ENCODE peak calls at places on chromosomes 6 and 20, in five cellular contexts. One of them, this sample, is unnamed.

GRCh38 chr6:137240168-137240567 is 21.0 kb upstream of the IFNGR1 start:
- DNase-seq in fibroblast of lung: peak; percentile 68
- DNase-seq in lower leg skin: peak; percentile 79
- DNase-seq in A549: no peak
- DNase-seq in HFFc6: peak; percentile 83
- DNase-seq in this sample: no peak

GRCh38 chr6:104357928-104358327 is 501.8 kb downstream of the HACE1 start:
- DNase-seq in A549: no peak
- DNase-seq in lower leg skin: no peak
- DNase-seq in HFFc6: no peak
- DNase-seq in fibroblast of lung: no peak
- DNase-seq in this sample: no peak

GRCh38 chr6:56380476-56380875 is 133.1 kb upstream of the COL21A1 start:
- DNase-seq in fibroblast of lung: no peak
- DNase-seq in HFFc6: no peak
- DNase-seq in A549: no peak
- DNase-seq in lower leg skin: no peak
- DNase-seq in this sample: no peak

GRCh38 chr20:5261763-5262162 is 55.0 kb downstream of the PROKR2 start:
- DNase-seq in A549: no peak
- DNase-seq in HFFc6: no peak
- DNase-seq in fibroblast of lung: no peak
- DNase-seq in lower leg skin: no peak
- DNase-seq in this sample: no peak

GRCh38 chr6:54085526-54085925 is 25.7 kb upstream of the MLIP start:
- DNase-seq in lower leg skin: no peak
- DNase-seq in fibroblast of lung: peak; percentile 86
- DNase-seq in HFFc6: peak; percentile 35
- DNase-seq in A549: peak; percentile 10
- DNase-seq in this sample: no peak

GRCh38 chr6:1062786-1063545 is 248.9 kb upstream of the FOXQ1 start:
- DNase-seq in lower leg skin: no peak
- DNase-seq in HFFc6: peak; percentile 0
- DNase-seq in fibroblast of lung: no peak
- DNase-seq in A549: no peak
- DNase-seq in this sample: no peak

GRCh38 chr6:33430991-33431879 is 11.4 kb downstream of the SYNGAP1 start:
- DNase-seq in fibroblast of lung: peak; percentile 71
- DNase-seq in lower leg skin: no peak
- DNase-seq in A549: peak; percentile 62
- DNase-seq in HFFc6: peak; percentile 63
- DNase-seq in this sample: peak; percentile 80

GRCh38 chr6:37273697-37274096 is 15.8 kb upstream of the TMEM217 start:
- DNase-seq in A549: no peak
- DNase-seq in fibroblast of lung: no peak
- DNase-seq in lower leg skin: no peak
- DNase-seq in HFFc6: no peak
- DNase-seq in this sample: no peak

GRCh38 chr6:2739335-2739734 is 11.4 kb downstream of the MYLK4 start:
- DNase-seq in A549: peak; percentile 24
- DNase-seq in lower leg skin: no peak
- DNase-seq in HFFc6: peak; percentile 58
- DNase-seq in fibroblast of lung: peak; percentile 77
- DNase-seq in this sample: no peak

GRCh38 chr6:65231616-65232015 is 475.4 kb downstream of the EYS start:
- DNase-seq in fibroblast of lung: no peak
- DNase-seq in lower leg skin: no peak
- DNase-seq in A549: no peak
- DNase-seq in HFFc6: no peak
- DNase-seq in this sample: no peak

GRCh38 chr20:41173161-41173721 is 35.9 kb downstream of the PLCG1 start:
- DNase-seq in A549: peak; percentile 60
- DNase-seq in lower leg skin: peak; percentile 84
- DNase-seq in HFFc6: peak; percentile 54
- DNase-seq in fibroblast of lung: peak; percentile 52
- DNase-seq in this sample: peak; percentile 84

GRCh38 chr6:149154137-149154900 is 163.2 kb upstream of the TAB2 start:
- DNase-seq in HFFc6: no peak
- DNase-seq in lower leg skin: no peak
- DNase-seq in fibroblast of lung: no peak
- DNase-seq in A549: no peak
- DNase-seq in this sample: no peak

GRCh38 chr6:90263653-90264052 is 33.0 kb downstream of the BACH2 start:
- DNase-seq in A549: no peak
- DNase-seq in fibroblast of lung: peak; percentile 95
- DNase-seq in HFFc6: no peak
- DNase-seq in lower leg skin: no peak
- DNase-seq in this sample: no peak

GRCh38 chr20:19211661-19212523 is 550 bp upstream of the SLC24A3 start:
- DNase-seq in A549: no peak
- DNase-seq in lower leg skin: no peak
- DNase-seq in HFFc6: no peak
- DNase-seq in fibroblast of lung: peak; percentile 2
- DNase-seq in this sample: no peak

GRCh38 chr20:25064561-25064960 is 6.6 kb upstream of the ACSS1 start:
- DNase-seq in lower leg skin: no peak
- DNase-seq in A549: no peak
- DNase-seq in fibroblast of lung: no peak
- DNase-seq in HFFc6: no peak
- DNase-seq in this sample: no peak

DNA sequence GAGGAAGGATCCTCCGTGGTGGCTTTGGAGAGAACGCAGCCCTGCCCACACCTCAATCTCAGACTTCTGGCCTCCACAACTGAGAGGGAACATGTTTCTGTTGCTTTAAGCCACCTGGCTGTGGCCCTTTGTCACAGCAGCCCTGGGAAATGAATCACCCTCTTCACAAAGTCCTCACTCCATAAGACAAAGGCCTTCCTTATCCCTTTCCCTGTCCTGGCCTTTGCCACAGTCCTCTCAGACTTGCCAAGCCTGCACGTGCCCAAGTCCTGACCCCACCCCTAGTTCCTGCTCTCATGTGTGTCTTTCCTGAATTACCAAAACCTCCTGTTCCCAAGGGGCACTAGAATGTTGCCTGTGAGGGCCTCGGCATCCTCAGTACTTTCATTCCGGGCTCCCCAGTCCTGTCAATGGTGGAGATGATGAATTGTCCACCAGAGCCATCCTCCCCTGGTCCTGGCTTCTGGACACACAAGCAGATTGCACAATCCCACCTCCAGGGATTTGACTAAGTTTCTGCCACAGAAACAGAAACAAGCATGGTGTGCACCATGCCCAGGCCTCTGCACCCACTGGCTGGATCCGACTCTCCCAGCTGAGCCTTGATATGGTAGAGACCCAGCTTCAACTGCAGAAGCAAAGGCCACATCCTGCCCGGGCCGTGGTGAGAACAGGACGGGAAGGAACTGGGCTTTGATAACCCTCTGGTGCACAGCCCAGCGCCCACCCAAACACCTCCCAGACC is 232.6 kb upstream of the PDE10A start:
- DNase-seq in HFFc6: no peak
- DNase-seq in A549: peak; percentile 43
- DNase-seq in lower leg skin: no peak
- DNase-seq in fibroblast of lung: no peak
- DNase-seq in this sample: no peak
- TF ChIP-seq CTCF in HFFc6: no peak
- TF ChIP-seq CTCF in A549: no peak
- TF ChIP-seq CTCF in lower leg skin: no peak
- TF ChIP-seq CTCF in fibroblast of lung: no peak
- TF ChIP-seq CTCF in this sample: no peak

GRCh38 chr20:23047001-23047737 is 2.3 kb downstream of the THBD start:
- DNase-seq in fibroblast of lung: no peak
- DNase-seq in A549: no peak
- DNase-seq in lower leg skin: no peak
- DNase-seq in HFFc6: no peak
- DNase-seq in this sample: peak; percentile 29

GRCh38 chr20:23049201-23049932 is at the start of gene THBD:
- DNase-seq in A549: peak; percentile 94
- DNase-seq in lower leg skin: peak; percentile 83
- DNase-seq in HFFc6: no peak
- DNase-seq in fibroblast of lung: peak; percentile 52
- DNase-seq in this sample: no peak

GRCh38 chr20:23049933-23050838 is 714 bp upstream of the THBD start:
- DNase-seq in fibroblast of lung: no peak
- DNase-seq in lower leg skin: peak; percentile 43
- DNase-seq in A549: peak; percentile 81
- DNase-seq in HFFc6: no peak
- DNase-seq in this sample: no peak

GRCh38 chr20:23047738-23048214 is 1.7 kb downstream of the THBD start:
- DNase-seq in fibroblast of lung: no peak
- DNase-seq in lower leg skin: no peak
- DNase-seq in HFFc6: no peak
- DNase-seq in A549: peak; percentile 71
- DNase-seq in this sample: no peak

DNA sequence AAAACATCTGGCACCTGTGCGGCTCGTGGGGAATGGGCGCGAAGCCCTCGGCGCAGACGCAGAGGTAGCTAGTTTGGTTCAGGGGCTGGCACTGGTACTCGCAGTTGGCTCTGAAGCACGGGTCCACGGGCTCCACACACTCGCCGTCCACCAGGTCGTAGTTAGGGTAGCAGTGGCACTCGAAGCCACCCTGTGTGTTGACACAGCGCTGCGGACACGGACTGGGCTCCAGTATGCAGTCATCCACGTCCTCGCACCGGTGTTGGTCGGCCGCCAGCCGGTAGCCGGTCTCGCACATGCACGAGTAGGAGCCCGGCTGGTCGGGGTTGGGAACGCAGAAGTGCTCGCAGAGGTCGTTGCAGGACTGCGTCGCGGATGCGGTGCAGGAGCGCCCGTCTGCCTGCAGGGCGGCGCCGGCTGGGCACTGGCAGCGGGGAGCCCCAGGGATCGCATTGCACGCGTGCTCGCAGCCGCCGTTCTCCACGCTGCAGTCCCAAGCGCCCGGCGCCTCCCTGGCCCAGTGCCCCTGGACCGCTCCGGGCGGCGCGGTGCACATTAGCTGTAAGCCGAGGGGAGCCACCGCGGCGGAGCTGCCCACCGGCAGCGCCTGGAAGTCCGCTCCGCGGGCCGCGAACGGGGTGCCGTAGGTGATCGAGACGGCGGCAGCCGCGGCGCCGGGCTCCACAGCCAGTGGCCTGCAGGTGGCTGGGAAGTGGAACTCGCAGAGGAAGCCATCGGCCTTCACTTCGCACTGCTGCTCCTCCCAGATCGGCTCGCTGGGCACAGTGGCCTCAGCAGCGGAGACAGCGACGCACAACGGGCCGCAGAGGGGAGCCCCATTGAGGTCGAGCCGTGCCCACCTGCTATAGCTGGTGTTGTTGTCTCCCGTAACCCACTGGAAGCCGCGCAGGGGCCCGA is 930 bp downstream of the THBD start:
- DNase-seq in fibroblast of lung: peak; percentile 22
- DNase-seq in A549: peak; percentile 83
- DNase-seq in lower leg skin: peak; percentile 41
- DNase-seq in HFFc6: no peak
- DNase-seq in this sample: no peak
- TF ChIP-seq CTCF in fibroblast of lung: peak; percentile 38
- TF ChIP-seq CTCF in A549: peak; percentile 59
- TF ChIP-seq CTCF in lower leg skin: no peak
- TF ChIP-seq CTCF in HFFc6: no peak
- TF ChIP-seq CTCF in this sample: peak; percentile 66

GRCh38 chr6:161101517-161101916 is 109.9 kb downstream of the MAP3K4 start:
- DNase-seq in fibroblast of lung: no peak
- DNase-seq in HFFc6: no peak
- DNase-seq in A549: no peak
- DNase-seq in lower leg skin: no peak
- DNase-seq in this sample: no peak
- TF ChIP-seq CTCF in fibroblast of lung: peak; percentile 29
- TF ChIP-seq CTCF in HFFc6: peak; percentile 45
- TF ChIP-seq CTCF in A549: no peak
- TF ChIP-seq CTCF in lower leg skin: no peak
- TF ChIP-seq CTCF in this sample: peak; percentile 68

GRCh38 chr6:156379392-156379910 is 397.7 kb upstream of the ARID1B start:
- DNase-seq in A549: no peak
- DNase-seq in lower leg skin: no peak
- DNase-seq in fibroblast of lung: peak; percentile 66
- DNase-seq in HFFc6: no peak
- DNase-seq in this sample: no peak

GRCh38 chr6:156379946-156380707 is 397.1 kb upstream of the ARID1B start:
- DNase-seq in A549: no peak
- DNase-seq in fibroblast of lung: peak; percentile 74
- DNase-seq in HFFc6: peak; percentile 7
- DNase-seq in lower leg skin: no peak
- DNase-seq in this sample: no peak

GRCh38 chr6:156383059-156383458 is 394.1 kb upstream of the ARID1B start:
- DNase-seq in fibroblast of lung: no peak
- DNase-seq in lower leg skin: no peak
- DNase-seq in A549: no peak
- DNase-seq in HFFc6: no peak
- DNase-seq in this sample: no peak

DNA sequence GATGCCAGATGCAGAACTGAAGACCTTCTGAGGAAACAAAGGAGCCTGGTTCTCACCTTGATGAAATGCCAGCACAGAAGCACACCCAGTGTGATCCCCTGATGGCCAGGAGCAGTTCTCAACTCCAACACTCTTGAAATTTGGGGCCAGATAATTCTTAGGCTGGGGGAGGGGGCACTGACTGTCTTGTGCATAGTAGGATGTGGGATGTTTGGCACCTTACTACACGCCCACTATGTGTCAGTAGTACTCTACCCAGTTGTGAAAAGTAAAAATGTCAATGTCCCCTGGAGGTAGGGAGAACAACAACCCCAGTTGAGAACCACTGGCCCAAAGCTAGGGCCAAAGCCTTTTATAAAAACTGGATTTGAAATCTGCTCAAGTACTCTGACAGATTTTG is 398.3 kb upstream of the ARID1B start:
- DNase-seq in A549: no peak
- DNase-seq in HFFc6: no peak
- DNase-seq in fibroblast of lung: no peak
- DNase-seq in lower leg skin: no peak
- DNase-seq in this sample: no peak
- TF ChIP-seq CTCF in A549: no peak
- TF ChIP-seq CTCF in HFFc6: no peak
- TF ChIP-seq CTCF in fibroblast of lung: no peak
- TF ChIP-seq CTCF in lower leg skin: no peak
- TF ChIP-seq CTCF in this sample: no peak

GRCh38 chr6:34508425-34508824 is 42.5 kb downstream of the PACSIN1 start:
- DNase-seq in fibroblast of lung: no peak
- DNase-seq in A549: no peak
- DNase-seq in HFFc6: peak; percentile 29
- DNase-seq in lower leg skin: no peak
- DNase-seq in this sample: no peak
- TF ChIP-seq CTCF in fibroblast of lung: peak; percentile 19
- TF ChIP-seq CTCF in A549: no peak
- TF ChIP-seq CTCF in HFFc6: peak; percentile 66
- TF ChIP-seq CTCF in lower leg skin: no peak
- TF ChIP-seq CTCF in this sample: peak; percentile 49